ENCODE peak calls at places on chromosome 9, in four cellular contexts. One of them, this sample, is unnamed.

GRCh38 chr9:20722221-20722620 is 38.2 kb downstream of the FOCAD start:
- DNase-seq in mammary epithelial cell: peak
- DNase-seq in endothelial cell of umbilical vein: peak
- DNase-seq in brain microvascular endothelial cell: no peak
- DNase-seq in this sample: no peak

GRCh38 chr9:73719660-73720059 is 568.0 kb downstream of the ANXA1 start:
- DNase-seq in brain microvascular endothelial cell: no peak
- DNase-seq in mammary epithelial cell: peak
- DNase-seq in endothelial cell of umbilical vein: no peak
- DNase-seq in this sample: no peak

GRCh38 chr9:64773491-64773931 is 511.5 kb downstream of the FOXD4L5 start:
- DNase-seq in mammary epithelial cell: no peak
- DNase-seq in brain microvascular endothelial cell: no peak
- DNase-seq in endothelial cell of umbilical vein: no peak
- DNase-seq in this sample: no peak

GRCh38 chr9:673264-673965 is 168.1 kb upstream of the DMRT1 start:
- DNase-seq in mammary epithelial cell: peak
- DNase-seq in endothelial cell of umbilical vein: no peak
- DNase-seq in brain microvascular endothelial cell: no peak
- DNase-seq in this sample: peak

GRCh38 chr9:109283012-109283411 is 37.8 kb downstream of the EPB41L4B start:
- DNase-seq in brain microvascular endothelial cell: no peak
- DNase-seq in endothelial cell of umbilical vein: no peak
- DNase-seq in mammary epithelial cell: no peak
- DNase-seq in this sample: no peak

GRCh38 chr9:121464968-121465367 is 34.7 kb downstream of the GGTA1 start:
- DNase-seq in mammary epithelial cell: no peak
- DNase-seq in endothelial cell of umbilical vein: no peak
- DNase-seq in brain microvascular endothelial cell: no peak
- DNase-seq in this sample: no peak

GRCh38 chr9:114856942-114857315 is 51.1 kb upstream of the TNFSF15 start:
- DNase-seq in endothelial cell of umbilical vein: no peak
- DNase-seq in mammary epithelial cell: no peak
- DNase-seq in brain microvascular endothelial cell: no peak
- DNase-seq in this sample: no peak

GRCh38 chr9:34403554-34404380 is 27.1 kb upstream of the MYORG start:
- DNase-seq in endothelial cell of umbilical vein: peak
- DNase-seq in mammary epithelial cell: peak
- DNase-seq in brain microvascular endothelial cell: peak
- DNase-seq in this sample: peak

GRCh38 chr9:107044872-107045271 is 181.9 kb downstream of the ZNF462 start:
- DNase-seq in brain microvascular endothelial cell: no peak
- DNase-seq in endothelial cell of umbilical vein: no peak
- DNase-seq in mammary epithelial cell: no peak
- DNase-seq in this sample: no peak

GRCh38 chr9:72187296-72187695 is 38.1 kb downstream of the GDA start:
- DNase-seq in endothelial cell of umbilical vein: no peak
- DNase-seq in brain microvascular endothelial cell: no peak
- DNase-seq in mammary epithelial cell: no peak
- DNase-seq in this sample: no peak

GRCh38 chr9:32884482-32884881 is 101.1 kb downstream of the TMEM215 start:
- DNase-seq in endothelial cell of umbilical vein: no peak
- DNase-seq in mammary epithelial cell: no peak
- DNase-seq in brain microvascular endothelial cell: no peak
- DNase-seq in this sample: no peak

GRCh38 chr9:95181226-95181818 is 136.2 kb downstream of the FANCC start:
- DNase-seq in brain microvascular endothelial cell: no peak
- DNase-seq in mammary epithelial cell: no peak
- DNase-seq in endothelial cell of umbilical vein: peak
- DNase-seq in this sample: no peak

GRCh38 chr9:107465467-107466451 is 23.8 kb downstream of the KLF4 start:
- DNase-seq in mammary epithelial cell: peak
- DNase-seq in brain microvascular endothelial cell: peak
- DNase-seq in endothelial cell of umbilical vein: peak
- DNase-seq in this sample: peak

GRCh38 chr9:77210116-77210515 is 32.8 kb downstream of the VPS13A start:
- DNase-seq in mammary epithelial cell: no peak
- DNase-seq in endothelial cell of umbilical vein: no peak
- DNase-seq in brain microvascular endothelial cell: no peak
- DNase-seq in this sample: no peak

GRCh38 chr9:121281614-121282291 is 13.8 kb downstream of the GSN start:
- DNase-seq in brain microvascular endothelial cell: no peak
- DNase-seq in endothelial cell of umbilical vein: peak
- DNase-seq in mammary epithelial cell: peak
- DNase-seq in this sample: peak

GRCh38 chr9:136995772-136996308 is 528 bp downstream of the CLIC3 start:
- DNase-seq in endothelial cell of umbilical vein: peak
- DNase-seq in mammary epithelial cell: no peak
- DNase-seq in brain microvascular endothelial cell: no peak
- DNase-seq in this sample: no peak

GRCh38 chr9:134968011-134968822 is 50.5 kb upstream of the FCN1 start:
- DNase-seq in brain microvascular endothelial cell: peak
- DNase-seq in mammary epithelial cell: no peak
- DNase-seq in endothelial cell of umbilical vein: no peak
- DNase-seq in this sample: no peak

GRCh38 chr9:70044450-70045307 is 1.0 kb downstream of the MAMDC2 start:
- DNase-seq in brain microvascular endothelial cell: peak
- DNase-seq in mammary epithelial cell: peak
- DNase-seq in endothelial cell of umbilical vein: peak
- DNase-seq in this sample: peak

GRCh38 chr9:5482194-5482593 is 28.1 kb upstream of the PDCD1LG2 start:
- DNase-seq in mammary epithelial cell: no peak
- DNase-seq in brain microvascular endothelial cell: no peak
- DNase-seq in endothelial cell of umbilical vein: no peak
- DNase-seq in this sample: no peak

GRCh38 chr9:69170231-69170630 is 3.8 kb upstream of the TJP2 start:
- DNase-seq in endothelial cell of umbilical vein: peak
- DNase-seq in brain microvascular endothelial cell: no peak
- DNase-seq in mammary epithelial cell: no peak
- DNase-seq in this sample: no peak

GRCh38 chr9:6355728-6356127 is 27.6 kb downstream of the TPD52L3 start:
- DNase-seq in endothelial cell of umbilical vein: peak
- DNase-seq in brain microvascular endothelial cell: peak
- DNase-seq in mammary epithelial cell: peak
- DNase-seq in this sample: peak

GRCh38 chr9:70668751-70669150 is 254.3 kb upstream of the KLF9 start:
- DNase-seq in endothelial cell of umbilical vein: no peak
- DNase-seq in brain microvascular endothelial cell: no peak
- DNase-seq in mammary epithelial cell: peak
- DNase-seq in this sample: no peak

GRCh38 chr9:114348906-114349482 is 19.3 kb downstream of the ORM2 start:
- DNase-seq in brain microvascular endothelial cell: peak
- DNase-seq in endothelial cell of umbilical vein: peak
- DNase-seq in mammary epithelial cell: peak
- DNase-seq in this sample: peak

GRCh38 chr9:130872058-130872453 is 24.6 kb downstream of the QRFP start:
- DNase-seq in endothelial cell of umbilical vein: no peak
- DNase-seq in mammary epithelial cell: no peak
- DNase-seq in brain microvascular endothelial cell: no peak
- DNase-seq in this sample: no peak

GRCh38 chr9:93978498-93978897 is 23.3 kb upstream of the BARX1 start:
- DNase-seq in endothelial cell of umbilical vein: no peak
- DNase-seq in mammary epithelial cell: no peak
- DNase-seq in brain microvascular endothelial cell: no peak
- DNase-seq in this sample: no peak

GRCh38 chr9:14985419-14985818 is 75.2 kb upstream of the FREM1 start:
- DNase-seq in mammary epithelial cell: no peak
- DNase-seq in endothelial cell of umbilical vein: no peak
- DNase-seq in brain microvascular endothelial cell: no peak
- DNase-seq in this sample: no peak

GRCh38 chr9:93303258-93303771 is 119.4 kb downstream of the WNK2 start:
- DNase-seq in brain microvascular endothelial cell: no peak
- DNase-seq in mammary epithelial cell: no peak
- DNase-seq in endothelial cell of umbilical vein: no peak
- DNase-seq in this sample: no peak

GRCh38 chr9:73824671-73825070 is 672.5 kb upstream of the RORB start:
- DNase-seq in mammary epithelial cell: no peak
- DNase-seq in endothelial cell of umbilical vein: no peak
- DNase-seq in brain microvascular endothelial cell: no peak
- DNase-seq in this sample: no peak

GRCh38 chr9:127097683-127098082 is 24.8 kb downstream of the ANGPTL2 start:
- DNase-seq in mammary epithelial cell: no peak
- DNase-seq in endothelial cell of umbilical vein: no peak
- DNase-seq in brain microvascular endothelial cell: no peak
- DNase-seq in this sample: no peak

GRCh38 chr9:19768798-19769197 is 20.0 kb downstream of the SLC24A2 start:
- DNase-seq in brain microvascular endothelial cell: no peak
- DNase-seq in endothelial cell of umbilical vein: no peak
- DNase-seq in mammary epithelial cell: peak
- DNase-seq in this sample: peak

GRCh38 chr9:37209431-37210386 is 89.3 kb downstream of the ZCCHC7 start:
- DNase-seq in brain microvascular endothelial cell: no peak
- DNase-seq in endothelial cell of umbilical vein: peak
- DNase-seq in mammary epithelial cell: no peak
- DNase-seq in this sample: no peak

GRCh38 chr9:130010151-130010988 is 32.6 kb downstream of the FNBP1 start:
- DNase-seq in endothelial cell of umbilical vein: no peak
- DNase-seq in mammary epithelial cell: peak
- DNase-seq in brain microvascular endothelial cell: no peak
- DNase-seq in this sample: no peak

GRCh38 chr9:108053555-108054061 is 564.0 kb upstream of the KLF4 start:
- DNase-seq in endothelial cell of umbilical vein: peak
- DNase-seq in mammary epithelial cell: peak
- DNase-seq in brain microvascular endothelial cell: peak
- DNase-seq in this sample: no peak

DNA sequence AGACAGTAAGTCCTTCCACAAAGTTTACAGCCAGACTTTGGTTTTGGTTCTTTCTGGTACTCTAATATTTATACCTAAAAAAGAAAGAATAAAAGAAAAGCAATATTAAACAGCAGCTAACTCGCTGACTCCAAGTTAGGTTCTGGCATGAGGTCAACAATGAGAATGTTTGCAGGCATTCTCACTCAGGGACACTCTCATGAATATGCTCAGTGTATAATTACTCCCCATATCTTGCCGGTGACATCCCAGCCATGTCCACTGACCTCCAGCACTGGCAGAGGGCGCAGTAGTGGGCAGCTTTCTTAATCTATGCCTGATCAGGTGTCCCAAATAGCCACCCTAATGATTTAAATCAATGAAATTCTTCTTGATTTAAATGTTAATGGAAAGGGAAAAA is 151.5 kb downstream of the BNC2 start:
- DNase-seq in brain microvascular endothelial cell: no peak
- DNase-seq in mammary epithelial cell: no peak
- DNase-seq in endothelial cell of umbilical vein: no peak
- DNase-seq in this sample: no peak
- TF ChIP-seq CTCF in brain microvascular endothelial cell: no peak
- TF ChIP-seq CTCF in mammary epithelial cell: no peak
- TF ChIP-seq CTCF in endothelial cell of umbilical vein: no peak
- TF ChIP-seq CTCF in this sample: no peak

DNA sequence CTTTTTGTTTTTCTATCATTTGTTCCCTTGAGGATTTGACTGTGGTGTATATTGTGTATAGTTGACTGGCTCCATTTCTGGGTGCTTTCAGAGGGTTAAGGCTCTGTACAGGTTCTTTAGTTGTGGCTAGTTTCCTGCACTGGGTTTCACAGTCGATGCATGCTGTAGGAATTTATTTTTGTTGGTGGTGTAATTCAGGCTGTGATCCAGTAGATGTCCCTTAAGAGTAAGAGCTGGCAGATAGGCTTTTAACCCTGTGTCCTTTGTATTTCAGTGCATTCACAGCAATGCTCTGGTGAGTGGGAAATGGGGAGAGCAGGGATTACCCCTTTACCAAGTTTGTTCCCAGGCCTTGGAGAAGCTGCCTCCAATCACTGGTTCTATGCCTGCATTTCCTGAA is 112.9 kb downstream of the SPATA31D1 start:
- DNase-seq in brain microvascular endothelial cell: no peak
- DNase-seq in endothelial cell of umbilical vein: no peak
- DNase-seq in mammary epithelial cell: no peak
- DNase-seq in this sample: no peak
- TF ChIP-seq CTCF in brain microvascular endothelial cell: peak
- TF ChIP-seq CTCF in endothelial cell of umbilical vein: no peak
- TF ChIP-seq CTCF in mammary epithelial cell: peak
- TF ChIP-seq CTCF in this sample: no peak

DNA sequence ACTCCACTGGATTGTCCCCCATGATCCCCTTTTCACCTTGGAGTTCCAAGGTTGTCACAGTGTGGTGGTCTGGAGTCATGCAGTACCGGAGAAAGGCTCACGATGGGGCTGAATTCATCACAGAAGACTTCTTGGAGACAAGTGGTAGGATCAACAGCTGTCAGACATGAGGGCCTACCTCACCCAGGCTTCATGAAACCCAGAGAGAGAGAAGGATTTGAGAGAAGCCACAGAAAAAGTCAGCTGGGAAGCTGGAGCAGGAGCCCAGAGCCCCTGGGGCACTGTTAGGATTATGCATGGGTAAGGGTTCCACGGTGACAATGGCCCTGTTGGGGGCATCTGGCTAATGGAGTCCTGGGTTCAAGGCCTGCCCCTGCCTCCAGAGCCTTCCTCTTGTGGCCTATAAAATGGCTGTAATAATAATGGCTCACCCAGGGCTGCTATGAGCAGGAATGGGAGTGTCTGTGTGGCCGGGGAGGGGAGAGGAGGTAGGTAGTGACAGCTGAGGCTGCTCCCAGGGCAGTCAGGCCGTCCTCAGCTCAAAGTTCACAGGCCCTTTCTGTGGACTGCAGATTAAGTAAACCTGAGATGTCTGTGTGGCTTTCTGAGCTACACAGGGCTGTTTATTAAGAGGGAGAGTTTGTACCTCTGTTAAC is 910 bp downstream of the TRIM14 start:
- DNase-seq in mammary epithelial cell: peak
- DNase-seq in brain microvascular endothelial cell: no peak
- DNase-seq in endothelial cell of umbilical vein: no peak
- DNase-seq in this sample: peak
- TF ChIP-seq CTCF in mammary epithelial cell: no peak
- TF ChIP-seq CTCF in brain microvascular endothelial cell: peak
- TF ChIP-seq CTCF in endothelial cell of umbilical vein: no peak
- TF ChIP-seq CTCF in this sample: no peak

GRCh38 chr9:1732670-1733069 is 282.5 kb upstream of the SMARCA2 start:
- DNase-seq in brain microvascular endothelial cell: no peak
- DNase-seq in mammary epithelial cell: no peak
- DNase-seq in endothelial cell of umbilical vein: no peak
- DNase-seq in this sample: no peak
- TF ChIP-seq CTCF in brain microvascular endothelial cell: no peak
- TF ChIP-seq CTCF in mammary epithelial cell: peak
- TF ChIP-seq CTCF in endothelial cell of umbilical vein: no peak
- TF ChIP-seq CTCF in this sample: no peak